ENCODE peak calls at places on chromosome 11, in four cellular contexts. E is IMR-90, J is PC-3, V is fibroblast of lung. D is an unnamed sample. For H3K4me1, the result is how much of the 10 kb centered on the place peaks cover.

GRCh38 chr11:8766043-8766992 is 83.7 kb downstream of the RPL27A start:
- DNase-seq in E (peak), J (no peak), V (peak), D (no peak)

GRCh38 chr11:12540075-12540685 is 134.0 kb upstream of the TEAD1 start:
- DNase-seq in E (peak), J (peak), V (peak), D (no peak)

GRCh38 chr11:44927174-44927661 is 23.5 kb downstream of the TP53I11 start:
- DNase-seq in E (peak), J (peak), V (peak), D (no peak)

GRCh38 chr11:134657631-134658030 is 245.6 kb upstream of the B3GAT1 start:
- DNase-seq in E (no peak), J (no peak), V (no peak), D (no peak)

GRCh38 chr11:71311176-71311925 is 59.0 kb upstream of the SHANK2 start:
- DNase-seq in E (no peak), J (no peak), V (no peak), D (no peak)

GRCh38 chr11:117906710-117907109 is 22.5 kb downstream of the TMPRSS13 start:
- DNase-seq in E (no peak), J (no peak), V (no peak), D (no peak)

GRCh38 chr11:44600739-44601416 is 35.4 kb downstream of the CD82 start:
- DNase-seq in E (peak), J (no peak), V (no peak), D (no peak)

GRCh38 chr11:96122601-96123044 is 198.7 kb upstream of the MTMR2 start:
- DNase-seq in E (peak), J (peak), V (peak), D (peak)

GRCh38 chr11:129211397-129211796 is 19.3 kb upstream of the ARHGAP32 start:
- DNase-seq in E (no peak), J (no peak), V (no peak), D (no peak)

GRCh38 chr11:46376258-46377050 is 5.0 kb upstream of the MDK start:
- DNase-seq in E (no peak), J (no peak), V (no peak), D (no peak)

GRCh38 chr11:123302751-123303195 is 107.7 kb upstream of the CLMP start:
- DNase-seq in E (peak), J (peak), V (peak), D (no peak)

GRCh38 chr11:69362315-69362714 is 68.4 kb downstream of the MYEOV start:
- DNase-seq in E (no peak), J (no peak), V (no peak), D (no peak)

GRCh38 chr11:20261526-20261925 is 101.3 kb upstream of the DBX1 start:
- DNase-seq in E (peak), J (no peak), V (peak), D (no peak)

GRCh38 chr11:1101318-1102089 is 26.8 kb downstream of the MUC2 start:
- DNase-seq in E (no peak), J (no peak), V (no peak), D (no peak)

GRCh38 chr11:1946812-1947480 is at the start of gene MRPL23:
- DNase-seq in E (no peak), J (no peak), V (no peak), D (no peak)

GRCh38 chr11:132064987-132065620 is 694.7 kb downstream of the NTM start:
- DNase-seq in E (peak), J (peak), V (peak), D (peak)

GRCh38 chr11:76371170-76371569 is 9.8 kb downstream of the THAP12 start:
- DNase-seq in E (peak), J (peak), V (peak), D (no peak)

GRCh38 chr11:45374632-45375031 is 88.5 kb upstream of the SYT13 start:
- DNase-seq in E (no peak), J (no peak), V (no peak), D (no peak)

GRCh38 chr11:7415537-7415817 is 69.8 kb upstream of the OLFML1 start:
- DNase-seq in E (no peak), J (no peak), V (no peak), D (no peak)

GRCh38 chr11:102341844-102342318 is 5.1 kb upstream of the BIRC2 start:
- DNase-seq in E (peak), J (peak), V (peak), D (no peak)

GRCh38 chr11:11973866-11974265 is 34.6 kb downstream of the DKK3 start:
- DNase-seq in E (peak), J (no peak), V (peak), D (no peak)

GRCh38 chr11:28040384-28040783 is 67.6 kb downstream of the KIF18A start:
- DNase-seq in E (no peak), J (no peak), V (no peak), D (no peak)

GRCh38 chr11:64250406-64250874 is 890 bp upstream of the PLCB3 start:
- DNase-seq in E (no peak), J (no peak), V (no peak), D (no peak)

GRCh38 chr11:118939948-118940598 is 14.3 kb upstream of the BCL9L start:
- DNase-seq in E (no peak), J (no peak), V (peak), D (no peak)

GRCh38 chr11:118886681-118887111 is 3.0 kb downstream of the CXCR5 start:
- DNase-seq in E (no peak), J (no peak), V (no peak), D (no peak)

GRCh38 chr11:76644591-76644990 is 26.0 kb downstream of the LRRC32 start:
- DNase-seq in E (no peak), J (peak), V (no peak), D (no peak)

GRCh38 chr11:123083623-123084029 is 21.7 kb upstream of the HSPA8 start:
- DNase-seq in E (peak), J (peak), V (peak), D (no peak)

GRCh38 chr11:130629039-130629438 is 180.6 kb downstream of the ADAMTS15 start:
- DNase-seq in E (no peak), J (peak), V (peak), D (no peak)

GRCh38 chr11:68582416-68583046 is 101.8 kb upstream of the GAL start:
- DNase-seq in E (no peak), J (no peak), V (peak), D (no peak)

GRCh38 chr11:131683131-131683530 is 312.7 kb downstream of the NTM start:
- DNase-seq in E (no peak), J (no peak), V (no peak), D (no peak)

GRCh38 chr11:62707277-62707771 is at the start of the genes BSCL2 and GNG3:
- DNase-seq in E (no peak), J (no peak), V (peak), D (no peak)

GRCh38 chr11:133669371-133670046 is 137.2 kb upstream of the OPCML start:
- DNase-seq in E (no peak), J (no peak), V (no peak), D (no peak)

GRCh38 chr11:93403930-93404329 is 73.4 kb downstream of the DEUP1 start:
- DNase-seq in E (no peak), J (no peak), V (no peak), D (no peak)

GRCh38 chr11:58524232-58525036 is 16.5 kb upstream of the OR5B21 start:
- DNase-seq in E (peak), J (peak), V (peak), D (peak)

GRCh38 chr11:59264736-59265135 is 52.0 kb upstream of the MPEG1 start:
- DNase-seq in E (no peak), J (no peak), V (no peak), D (no peak)

GRCh38 chr11:57213282-57214086 is 23.6 kb downstream of the APLNR start:
- DNase-seq in E (peak), J (no peak), V (peak), D (no peak)

GRCh38 chr11:47020793-47021624 is 84.4 kb downstream of the CSTPP1 start:
- DNase-seq in E (peak), J (no peak), V (peak), D (no peak)

GRCh38 chr11:19368726-19369364 is 128.1 kb upstream of the E2F8 start:
- DNase-seq in E (no peak), J (no peak), V (no peak), D (no peak)

DNA sequence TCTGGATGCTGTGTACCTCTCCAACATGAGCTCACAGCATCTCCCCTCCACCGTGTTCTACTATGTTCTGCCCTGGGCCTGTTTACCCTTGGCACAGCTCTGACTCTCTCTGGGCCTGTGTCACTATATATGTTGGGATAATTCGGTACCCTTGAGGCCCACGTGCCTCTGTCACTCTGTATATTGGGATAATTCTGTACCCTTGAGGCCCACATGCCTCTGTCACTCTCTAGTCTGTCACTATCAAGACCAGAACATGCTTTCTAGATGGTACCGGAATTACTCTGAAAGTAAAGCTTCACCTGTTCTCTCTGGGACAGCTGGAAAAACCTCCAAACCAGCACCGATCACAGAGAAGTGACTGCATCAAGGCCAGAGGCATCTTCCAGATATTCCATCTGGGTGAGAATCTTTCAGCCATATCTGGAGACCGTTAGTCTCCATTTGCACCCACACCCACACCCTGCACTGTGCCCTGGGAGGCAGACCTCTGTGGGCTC is 9.3 kb upstream of the FCHSD2 start:
- DNase-seq in E (no peak), J (no peak), V (no peak), D (no peak)
- H3K9ac ChIP-seq in E (no peak), J (no peak), V (no peak), D (no peak)

GRCh38 chr11:83641511-83641910 is 355.3 kb upstream of the CCDC90B start:
- DNase-seq in E (peak), J (no peak), V (peak), D (no peak)
- H3K4me1 ChIP-seq in E (under half), J (under half), V (under half), D (under half)

DNA sequence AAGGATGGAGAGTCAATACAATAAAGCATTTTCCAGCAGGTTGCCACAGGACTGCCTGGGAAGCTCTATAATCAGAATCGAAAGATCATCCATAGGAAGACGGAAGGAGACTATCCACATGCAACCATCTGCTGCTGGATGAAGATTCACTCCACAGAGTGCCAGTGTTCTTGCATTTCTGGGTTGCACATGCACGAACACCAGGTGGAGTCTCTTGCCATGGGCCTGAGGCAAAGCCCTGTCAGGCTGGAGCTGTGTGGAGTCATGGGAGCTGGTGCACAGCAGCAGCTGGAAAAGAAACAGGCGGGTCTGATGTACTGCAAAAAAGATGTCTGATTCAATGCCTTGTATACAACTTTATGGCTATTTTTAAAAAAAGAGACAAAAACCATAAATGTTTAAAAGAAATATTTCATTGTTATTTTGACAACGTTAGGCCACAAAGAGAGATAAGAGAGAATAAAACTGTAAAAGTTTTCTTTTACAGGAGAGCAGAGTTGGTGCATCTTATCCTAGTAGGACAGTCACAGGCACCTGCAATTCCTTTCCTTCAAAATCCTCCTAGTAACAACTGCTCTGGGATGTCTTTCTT is 12.9 kb upstream of the FAT3 start:
- DNase-seq in E (peak), J (peak), V (peak), D (no peak)
- TF ChIP-seq CTCF in E (peak), J (peak), V (peak), D (peak)

DNA sequence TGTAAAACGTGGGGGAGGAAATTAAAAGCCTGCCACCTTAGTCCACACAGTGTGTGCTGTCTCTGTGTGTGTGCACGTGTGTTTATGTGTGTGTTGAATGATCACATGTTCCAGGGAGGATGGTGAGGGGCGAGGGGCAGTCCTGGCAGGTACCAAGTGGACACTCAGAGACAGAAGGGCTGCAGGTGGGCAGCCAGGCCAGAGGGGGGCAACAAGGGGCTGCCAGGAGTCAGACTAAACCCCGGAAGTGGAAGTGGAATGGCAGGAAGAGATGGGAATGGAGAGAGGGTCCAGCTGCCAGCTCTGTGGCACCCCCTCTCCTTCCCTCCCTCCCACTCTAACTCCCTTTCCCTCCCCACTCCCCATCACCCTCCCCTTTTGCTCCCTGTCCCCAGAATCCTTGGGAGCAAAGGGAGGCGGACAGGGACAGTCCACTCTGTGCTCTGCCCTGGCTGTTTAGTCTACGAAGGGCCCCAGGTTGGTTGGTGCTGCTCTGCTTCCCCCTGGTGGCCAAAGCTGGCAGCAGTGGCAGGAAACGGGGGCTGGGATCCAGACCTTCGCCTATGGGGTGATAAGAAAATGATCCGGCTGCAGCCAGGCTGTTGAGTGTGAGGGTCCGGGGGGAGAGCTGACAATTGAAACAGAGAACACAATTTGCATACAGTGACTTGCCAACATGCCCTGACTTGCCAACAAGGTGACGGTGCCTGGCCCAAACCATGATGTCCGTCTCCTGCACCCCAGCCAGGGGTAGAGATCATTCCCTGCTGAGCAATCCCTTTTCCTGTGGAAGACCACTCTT is 24.4 kb downstream of the P2RY2 start:
- DNase-seq in E (peak), J (peak), V (peak), D (no peak)
- H3K9ac ChIP-seq in E (peak), J (no peak), V (no peak), D (peak)

GRCh38 chr11:128181090-128181485 is 406.3 kb downstream of the ETS1 start:
- DNase-seq in E (peak), J (no peak), V (no peak), D (no peak)

GRCh38 chr11:128182844-128183243 is 404.5 kb downstream of the ETS1 start:
- DNase-seq in E (no peak), J (no peak), V (peak), D (no peak)

GRCh38 chr11:128180446-128181089 is 406.8 kb downstream of the ETS1 start:
- DNase-seq in E (peak), J (peak), V (peak), D (peak)

GRCh38 chr11:128179512-128179911 is 407.8 kb downstream of the ETS1 start:
- DNase-seq in E (no peak), J (peak), V (no peak), D (no peak)

GRCh38 chr11:128181984-128182383 is 405.4 kb downstream of the ETS1 start:
- DNase-seq in E (no peak), J (no peak), V (no peak), D (no peak)
- H3K4me1 ChIP-seq in E (under half), J (under half), V (under half), D (under half)

DNA sequence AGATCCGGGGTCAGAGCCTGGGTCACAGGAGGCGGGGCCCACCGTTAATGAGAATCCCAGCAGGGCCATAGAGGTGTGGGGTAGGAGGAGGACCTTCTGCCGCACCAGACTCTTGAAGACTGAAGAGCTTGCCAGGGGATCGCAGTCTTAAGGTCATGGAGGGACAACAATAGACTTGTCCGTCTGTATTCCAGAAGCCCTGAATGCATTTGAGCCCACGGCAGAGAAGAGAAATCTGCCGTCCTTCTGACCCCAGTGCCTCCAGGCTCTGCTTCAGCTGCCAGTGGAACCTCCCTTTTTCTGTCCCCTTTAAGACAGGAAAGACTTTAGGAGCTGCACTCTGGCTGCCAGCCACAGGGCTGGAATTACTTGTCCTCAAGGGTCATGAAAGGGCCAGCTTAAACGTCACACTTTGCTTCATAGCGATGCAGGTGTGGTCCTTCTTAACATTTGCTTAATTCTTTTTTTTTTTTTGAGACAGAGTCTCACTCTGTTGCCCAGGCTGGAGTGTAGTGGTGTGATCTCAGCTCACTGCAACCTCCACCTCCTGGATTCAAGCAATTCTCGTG is 15.5 kb upstream of the ST3GAL4 start:
- DNase-seq in E (peak), J (peak), V (peak), D (no peak)
- TF ChIP-seq CTCF in E (no peak), J (no peak), V (no peak), D (no peak)

D was measured in keratinocyte.